ENCODE peak calls at places on chromosomes 3 and 15, in six cellular contexts. E is body of pancreas; T is endothelial cell; L is natural killer cell; Q is choroid plexus epithelial cell; Z is CD8-positive, alpha-beta T cell. N is an unnamed sample.

GRCh38 chr15:70856884-70857546 is 3.1 kb upstream of the LARP6 start:
- DNase-seq in E (peak), Q (peak), Z (no peak), L (no peak), T (no peak), N (no peak)

GRCh38 chr3:37526511-37526910 is 335.2 kb upstream of the CTDSPL start:
- DNase-seq in T (no peak), L (no peak), E (no peak), Z (no peak), Q (peak), N (no peak)

GRCh38 chr15:32878849-32879795 is 161.3 kb downstream of the GREM1 start:
- DNase-seq in E (no peak), T (no peak), L (no peak), Z (no peak), Q (no peak), N (no peak)

GRCh38 chr15:68511073-68511991 is 67.5 kb upstream of the CORO2B start:
- DNase-seq in E (no peak), T (no peak), Q (peak), L (no peak), Z (no peak), N (no peak)

GRCh38 chr3:4899654-4900236 is 79.5 kb upstream of the BHLHE40 start:
- DNase-seq in T (no peak), L (no peak), Q (peak), Z (no peak), E (peak), N (no peak)

GRCh38 chr3:185825639-185826481 is 1.0 kb upstream of the IGF2BP2 start:
- DNase-seq in L (peak), Z (peak), T (peak), E (peak), Q (peak), N (no peak)

GRCh38 chr15:64038878-64039277 is 7.4 kb downstream of the DAPK2 start:
- DNase-seq in L (no peak), T (no peak), Z (no peak), Q (no peak), E (no peak), N (no peak)

GRCh38 chr3:33918357-33918756 is 119.9 kb downstream of the PDCD6IP start:
- DNase-seq in E (no peak), T (no peak), L (no peak), Z (no peak), Q (peak), N (no peak)

GRCh38 chr3:187295635-187296034 is 4.1 kb upstream of the MASP1 start:
- DNase-seq in Z (no peak), Q (peak), E (no peak), L (no peak), T (no peak), N (no peak)

GRCh38 chr3:112688819-112689218 is 47.9 kb upstream of the CCDC80 start:
- DNase-seq in L (no peak), T (no peak), E (no peak), Z (no peak), Q (no peak), N (no peak)

GRCh38 chr3:4712109-4712508 is 219.0 kb downstream of the ITPR1 start:
- DNase-seq in Q (peak), E (no peak), T (no peak), L (no peak), Z (no peak), N (peak)

GRCh38 chr3:188230962-188231361 is 77.0 kb downstream of the LPP start:
- DNase-seq in Z (no peak), E (no peak), T (no peak), Q (no peak), L (no peak), N (no peak)

GRCh38 chr3:140523600-140523999 is 154.3 kb upstream of the TRIM42 start:
- DNase-seq in E (no peak), Q (no peak), Z (no peak), L (no peak), T (no peak), N (no peak)

GRCh38 chr3:167166594-167167253 is 213.4 kb downstream of the ZBBX start:
- DNase-seq in Q (no peak), T (no peak), L (no peak), E (no peak), Z (no peak), N (no peak)

GRCh38 chr3:90011996-90012395 is 904.6 kb downstream of the EPHA3 start:
- DNase-seq in L (no peak), E (no peak), Q (no peak), Z (no peak), T (no peak), N (no peak)

GRCh38 chr3:90011596-90011995 is 904.2 kb downstream of the EPHA3 start:
- DNase-seq in Q (no peak), Z (no peak), T (no peak), L (no peak), E (no peak), N (no peak)

GRCh38 chr3:90007786-90008499 is 900.5 kb downstream of the EPHA3 start:
- DNase-seq in Q (peak), L (no peak), T (no peak), Z (no peak), E (no peak), N (no peak)

GRCh38 chr3:90010341-90010740 is 902.9 kb downstream of the EPHA3 start:
- DNase-seq in Q (peak), L (no peak), Z (no peak), T (no peak), E (no peak), N (no peak)

DNA sequence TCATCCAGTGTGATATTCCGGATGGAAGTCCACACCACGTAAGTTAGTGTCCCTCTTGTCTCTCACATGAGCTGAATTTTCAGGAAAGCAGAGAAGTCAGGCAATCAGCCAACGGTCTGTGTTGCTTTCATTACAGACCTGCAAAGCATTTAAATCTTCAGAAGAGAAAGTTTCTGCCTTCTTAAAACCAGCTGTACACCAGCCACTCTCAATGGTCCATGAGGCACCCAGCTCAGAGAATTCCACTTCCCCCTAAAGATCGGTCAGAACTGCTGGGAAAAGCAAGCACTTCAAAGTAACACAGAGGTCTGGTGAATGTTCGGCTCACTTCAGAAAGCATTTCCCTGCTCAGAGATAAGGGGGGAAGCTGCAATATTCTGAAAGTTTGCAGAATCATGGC is 903.7 kb downstream of the EPHA3 start:
- DNase-seq in T (no peak), Q (peak), Z (no peak), L (no peak), E (no peak), N (no peak)
- TF ChIP-seq CTCF in T (no peak), Q (no peak), Z (no peak), L (no peak), E (no peak), N (no peak)

GRCh38 chr3:71372369-71372768 is 211.2 kb downstream of the FOXP1 start:
- DNase-seq in T (no peak), Z (peak), L (no peak), Q (no peak), E (no peak), N (no peak)
- TF ChIP-seq CTCF in T (no peak), Z (no peak), L (no peak), Q (no peak), E (no peak), N (no peak)

GRCh38 chr15:56017920-56018319 is 24.5 kb upstream of the NEDD4 start:
- DNase-seq in E (no peak), Z (no peak), T (no peak), Q (no peak), L (no peak), N (no peak)
- TF ChIP-seq CTCF in E (no peak), Z (no peak), T (no peak), Q (peak), L (no peak), N (no peak)

GRCh38 chr15:61634837-61635236 is 405.7 kb upstream of the RORA start:
- DNase-seq in Z (no peak), L (no peak), Q (no peak), E (no peak), T (no peak), N (no peak)
- TF ChIP-seq CTCF in Z (no peak), L (no peak), Q (no peak), E (no peak), T (no peak), N (no peak)

GRCh38 chr15:100129677-100130076 is 212.1 kb downstream of the ADAMTS17 start:
- DNase-seq in Z (no peak), E (no peak), Q (no peak), L (no peak), T (no peak), N (no peak)

GRCh38 chr15:100133981-100134711 is 207.6 kb downstream of the ADAMTS17 start:
- DNase-seq in E (no peak), L (no peak), T (no peak), Q (no peak), Z (no peak), N (no peak)

GRCh38 chr15:100132309-100132708 is 209.5 kb downstream of the ADAMTS17 start:
- DNase-seq in Q (no peak), T (no peak), Z (no peak), L (no peak), E (no peak), N (no peak)

GRCh38 chr15:100133001-100133400 is 208.8 kb downstream of the ADAMTS17 start:
- DNase-seq in Q (no peak), T (no peak), E (no peak), L (no peak), Z (no peak), N (no peak)

DNA sequence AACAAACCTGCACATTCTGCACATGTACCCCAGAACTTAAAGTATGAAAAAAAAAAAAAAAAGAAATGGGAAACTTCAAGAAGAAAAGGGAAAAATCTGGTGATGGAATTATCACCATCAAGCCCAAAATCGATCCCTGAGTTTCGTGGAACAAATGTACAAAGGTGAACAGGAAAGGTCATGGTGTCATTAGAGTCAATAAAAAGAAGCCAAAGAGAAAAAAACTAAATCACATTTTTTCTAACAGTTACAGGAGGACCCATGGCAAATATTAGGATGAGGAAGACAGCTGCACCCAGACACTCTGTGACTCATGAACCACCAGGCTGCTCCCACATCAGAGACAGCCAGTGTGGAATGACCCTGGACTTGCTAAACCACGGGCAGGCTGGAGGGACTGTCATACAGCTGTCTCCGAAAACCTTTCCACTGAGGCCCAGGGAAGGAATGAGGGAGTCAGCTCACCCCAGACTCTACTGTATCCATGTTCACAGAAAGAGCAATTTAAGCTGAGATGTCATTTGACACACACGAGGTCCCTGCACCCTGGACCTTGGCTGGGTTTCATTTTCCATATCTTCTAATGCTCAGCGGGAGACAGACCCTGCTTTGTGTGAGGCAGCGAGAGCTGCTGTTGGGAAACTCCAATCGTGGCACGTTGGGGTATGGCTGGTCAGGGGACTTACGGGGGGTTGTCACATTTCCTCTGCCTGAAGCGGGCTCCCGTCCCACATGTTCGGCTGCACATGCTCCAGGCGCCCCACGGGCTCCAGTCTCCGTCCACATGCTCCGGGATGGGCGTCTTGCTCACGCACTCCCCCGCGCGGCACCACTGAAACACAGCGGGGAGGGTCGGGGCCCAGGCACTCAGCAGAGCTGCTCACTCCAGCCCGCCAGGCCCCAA is 210.2 kb downstream of the ADAMTS17 start:
- DNase-seq in T (no peak), E (peak), Z (no peak), Q (peak), L (no peak), N (no peak)
- TF ChIP-seq CTCF in T (no peak), E (peak), Z (no peak), Q (peak), L (no peak), N (no peak)

GRCh38 chr3:141844108-141844507 is 32.3 kb upstream of the ATP1B3 start:
- DNase-seq in Q (no peak), Z (no peak), T (no peak), E (no peak), L (no peak), N (no peak)

GRCh38 chr3:141849056-141849814 is 27.2 kb upstream of the ATP1B3 start:
- DNase-seq in E (no peak), L (no peak), T (no peak), Q (no peak), Z (no peak), N (no peak)

GRCh38 chr3:141846050-141846433 is 30.4 kb upstream of the ATP1B3 start:
- DNase-seq in L (no peak), Z (no peak), Q (no peak), E (no peak), T (no peak), N (no peak)

GRCh38 chr3:141844812-141845211 is 31.6 kb upstream of the ATP1B3 start:
- DNase-seq in T (no peak), Z (no peak), Q (no peak), L (no peak), E (no peak), N (no peak)

GRCh38 chr3:141845407-141846049 is 30.9 kb upstream of the ATP1B3 start:
- DNase-seq in T (peak), Q (peak), L (no peak), Z (peak), E (no peak), N (no peak)
- TF ChIP-seq CTCF in T (no peak), Q (peak), L (no peak), Z (no peak), E (no peak), N (no peak)

GRCh38 chr15:79364571-79365240 is 53.8 kb downstream of the TMED3 start:
- DNase-seq in L (no peak), Z (no peak), E (no peak), Q (peak), T (no peak), N (no peak)
- TF ChIP-seq CTCF in L (no peak), Z (no peak), E (no peak), Q (peak), T (no peak), N (no peak)

GRCh38 chr3:139113766-139114165 is 69.1 kb upstream of the PRR23C start:
- DNase-seq in L (no peak), Q (no peak), T (no peak), E (no peak), Z (no peak), N (no peak)

GRCh38 chr3:139112230-139112558 is 67.5 kb upstream of the PRR23C start:
- DNase-seq in Z (no peak), E (no peak), Q (no peak), L (no peak), T (no peak), N (no peak)

GRCh38 chr3:139111392-139112229 is 66.9 kb upstream of the PRR23C start:
- DNase-seq in L (peak), Z (peak), T (peak), Q (peak), E (peak), N (no peak)

GRCh38 chr3:139110072-139110830 is 65.6 kb upstream of the PRR23C start:
- DNase-seq in Q (no peak), T (no peak), E (no peak), L (no peak), Z (no peak), N (no peak)

GRCh38 chr3:139113231-139113749 is 68.6 kb upstream of the PRR23C start:
- DNase-seq in Q (no peak), E (no peak), T (no peak), L (no peak), Z (no peak), N (no peak)
- TF ChIP-seq CTCF in Q (no peak), E (no peak), T (no peak), L (no peak), Z (no peak), N (no peak)

GRCh38 chr3:59256233-59256632 is 206.4 kb upstream of the CFAP20DC start:
- DNase-seq in T (no peak), Q (no peak), Z (no peak), E (no peak), L (no peak), N (no peak)

GRCh38 chr3:59262076-59262498 is 212.3 kb upstream of the CFAP20DC start:
- DNase-seq in Z (no peak), T (no peak), Q (no peak), L (no peak), E (no peak), N (no peak)

GRCh38 chr3:59257506-59257905 is 207.7 kb upstream of the CFAP20DC start:
- DNase-seq in E (no peak), Q (no peak), T (no peak), Z (no peak), L (no peak), N (no peak)

GRCh38 chr3:59261009-59261408 is 211.2 kb upstream of the CFAP20DC start:
- DNase-seq in T (no peak), Z (no peak), E (no peak), L (no peak), Q (no peak), N (no peak)

DNA sequence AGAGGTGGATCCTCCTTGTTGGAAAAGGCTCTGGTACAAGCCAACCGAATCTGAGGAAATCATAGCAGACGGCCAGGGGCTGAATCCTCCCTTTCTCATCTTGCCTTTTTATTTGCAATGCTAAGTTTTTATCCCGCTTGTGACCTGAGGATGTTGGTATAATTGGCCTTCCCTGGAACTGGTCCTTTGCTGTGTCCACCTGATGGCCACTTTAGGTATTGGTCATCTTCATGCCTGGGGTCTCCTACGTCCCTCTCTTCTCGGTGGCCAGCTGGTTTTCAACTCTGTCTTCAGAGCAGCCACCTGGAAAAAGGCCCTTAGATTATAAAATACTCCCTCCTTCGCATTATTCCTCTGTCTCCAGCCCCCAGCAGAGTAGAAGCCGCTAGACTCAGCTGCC is 208.8 kb upstream of the CFAP20DC start:
- DNase-seq in Z (no peak), T (no peak), L (no peak), Q (no peak), E (no peak), N (no peak)
- TF ChIP-seq CTCF in Z (no peak), T (peak), L (no peak), Q (no peak), E (no peak), N (no peak)

GRCh38 chr3:68878322-68878721 is 54.0 kb downstream of the TAFA4 start:
- DNase-seq in E (no peak), T (peak), Q (peak), Z (no peak), L (no peak), N (no peak)
- TF ChIP-seq CTCF in E (peak), T (peak), Q (peak), Z (no peak), L (no peak), N (peak)

N was measured in CD14-positive monocyte.